ENCODE peak calls at places on chromosomes 1 and 21, in five cellular contexts. S is PC-3, T is HuH-7.5, Q is LoVo, V is nephron progenitor cell. O is an unnamed sample.

GRCh38 chr1:36144413-36144812 is 4.9 kb downstream of the TRAPPC3 start:
- DNase-seq in Q (no peak), V (no peak), T (no peak), S (no peak), O (no peak)

GRCh38 chr1:183586897-183587296 is 3.4 kb downstream of the NCF2 start:
- DNase-seq in S (no peak), T (no peak), Q (no peak), V (no peak), O (no peak)

GRCh38 chr1:11781298-11781697 is 19.3 kb downstream of the C1orf167 start:
- DNase-seq in Q (no peak), S (no peak), V (no peak), T (no peak), O (no peak)

GRCh38 chr1:3473381-3473844 is 18.9 kb downstream of the ARHGEF16 start:
- DNase-seq in T (no peak), S (no peak), V (no peak), Q (no peak), O (no peak)

GRCh38 chr1:203776636-203777035 is 11.7 kb downstream of the LAX1 start:
- DNase-seq in S (peak), Q (no peak), T (no peak), V (no peak), O (peak)

GRCh38 chr21:36765229-36765628 is 66.3 kb downstream of the SIM2 start:
- DNase-seq in S (no peak), T (no peak), Q (no peak), V (no peak), O (no peak)

GRCh38 chr1:228134591-228134990 is 5.5 kb upstream of the GUK1 start:
- DNase-seq in S (no peak), V (no peak), T (no peak), Q (no peak), O (no peak)

GRCh38 chr1:2982615-2983318 is 38.5 kb upstream of the ACTRT2 start:
- DNase-seq in Q (no peak), V (no peak), S (no peak), T (no peak), O (no peak)

GRCh38 chr1:1432951-1433803 is 2.3 kb upstream of the VWA1 start:
- DNase-seq in V (peak), Q (peak), S (peak), T (peak), O (peak)

GRCh38 chr1:181849071-181849470 is 212.4 kb downstream of the ZNF648 start:
- DNase-seq in Q (no peak), V (no peak), T (no peak), S (no peak), O (no peak)

GRCh38 chr1:16149702-16150488 is 6.0 kb downstream of the EPHA2 start:
- DNase-seq in S (no peak), V (no peak), T (no peak), Q (no peak), O (no peak)

GRCh38 chr1:19289244-19289643 is 674 bp upstream of the AKR7A3 start:
- DNase-seq in V (no peak), T (no peak), Q (no peak), S (no peak), O (no peak)

GRCh38 chr1:180925471-180926051 is 12.9 kb downstream of the KIAA1614 start:
- DNase-seq in S (no peak), T (peak), Q (no peak), V (no peak), O (peak)

GRCh38 chr1:111621050-111621449 is 1.5 kb downstream of the RAP1A start:
- DNase-seq in T (no peak), S (no peak), Q (no peak), V (no peak), O (no peak)

GRCh38 chr21:28639742-28640141 is 352.9 kb downstream of the LTN1 start:
- DNase-seq in V (no peak), T (no peak), Q (no peak), S (no peak), O (no peak)

GRCh38 chr1:233885196-233886028 is 19.1 kb upstream of the SLC35F3 start:
- DNase-seq in V (no peak), S (peak), Q (peak), T (no peak), O (no peak)

GRCh38 chr1:219347843-219348475 is 174.3 kb downstream of the LYPLAL1 start:
- DNase-seq in T (no peak), S (no peak), V (no peak), Q (no peak), O (no peak)